ENCODE peak calls at places on chromosomes 6 and 20, in four cellular contexts. One of them, this sample, is unnamed.

GRCh38 chr20:45919951-45920794 is 8.2 kb upstream of the PLTP start:
- DNase-seq in K562: no peak
- DNase-seq in stomach: no peak
- DNase-seq in SK-N-SH: peak; percentile 65
- DNase-seq in this sample: peak; percentile 53

GRCh38 chr20:5031206-5031557 is 29.9 kb upstream of the SLC23A2 start:
- DNase-seq in K562: no peak
- DNase-seq in stomach: no peak
- DNase-seq in SK-N-SH: peak; percentile 27
- DNase-seq in this sample: no peak

GRCh38 chr6:47028835-47029360 is 13.2 kb downstream of the ADGRF1 start:
- DNase-seq in stomach: no peak
- DNase-seq in SK-N-SH: no peak
- DNase-seq in K562: no peak
- DNase-seq in this sample: no peak

GRCh38 chr6:169248521-169248971 is 5.1 kb downstream of the THBS2 start:
- DNase-seq in SK-N-SH: no peak
- DNase-seq in stomach: peak; percentile 24
- DNase-seq in K562: no peak
- DNase-seq in this sample: no peak

GRCh38 chr20:58637466-58638198 is 13.5 kb upstream of the STX16 start:
- DNase-seq in stomach: no peak
- DNase-seq in K562: no peak
- DNase-seq in SK-N-SH: no peak
- DNase-seq in this sample: no peak

GRCh38 chr6:81950877-81951276 is 198.4 kb upstream of the TENT5A start:
- DNase-seq in K562: no peak
- DNase-seq in stomach: no peak
- DNase-seq in SK-N-SH: no peak
- DNase-seq in this sample: no peak

GRCh38 chr20:17345321-17345720 is 118.5 kb downstream of the PCSK2 start:
- DNase-seq in stomach: no peak
- DNase-seq in K562: no peak
- DNase-seq in SK-N-SH: no peak
- DNase-seq in this sample: no peak

GRCh38 chr20:63394069-63394468 is 32.9 kb upstream of the CHRNA4 start:
- DNase-seq in SK-N-SH: no peak
- DNase-seq in K562: no peak
- DNase-seq in stomach: no peak
- DNase-seq in this sample: no peak

GRCh38 chr6:43887906-43888683 is 118.1 kb downstream of the VEGFA start:
- DNase-seq in SK-N-SH: no peak
- DNase-seq in K562: peak; percentile 77
- DNase-seq in stomach: peak; percentile 55
- DNase-seq in this sample: no peak

GRCh38 chr6:170147056-170147787 is 143.7 kb downstream of the DLL1 start:
- DNase-seq in stomach: no peak
- DNase-seq in SK-N-SH: no peak
- DNase-seq in K562: no peak
- DNase-seq in this sample: no peak

GRCh38 chr20:47468290-47469050 is 33.2 kb upstream of the NCOA3 start:
- DNase-seq in K562: peak; percentile 28
- DNase-seq in SK-N-SH: peak; percentile 47
- DNase-seq in stomach: peak; percentile 67
- DNase-seq in this sample: no peak

GRCh38 chr20:10798811-10799210 is 125.0 kb upstream of the JAG1 start:
- DNase-seq in stomach: no peak
- DNase-seq in SK-N-SH: no peak
- DNase-seq in K562: no peak
- DNase-seq in this sample: no peak

GRCh38 chr6:156854466-156855161 is 77.4 kb downstream of the ARID1B start:
- DNase-seq in stomach: no peak
- DNase-seq in SK-N-SH: no peak
- DNase-seq in K562: peak; percentile 46
- DNase-seq in this sample: no peak

GRCh38 chr6:125293587-125293986 is 8.2 kb downstream of the HDDC2 start:
- DNase-seq in K562: peak; percentile 61
- DNase-seq in SK-N-SH: peak; percentile 72
- DNase-seq in stomach: no peak
- DNase-seq in this sample: no peak

GRCh38 chr6:484086-484728 is 92.7 kb downstream of the IRF4 start:
- DNase-seq in stomach: no peak
- DNase-seq in K562: no peak
- DNase-seq in SK-N-SH: no peak
- DNase-seq in this sample: no peak

GRCh38 chr6:41182069-41183034 is 18.6 kb downstream of the TREML2 start:
- DNase-seq in SK-N-SH: peak; percentile 55
- DNase-seq in stomach: peak; percentile 49
- DNase-seq in K562: peak; percentile 68
- DNase-seq in this sample: no peak

GRCh38 chr6:137904822-137905617 is 38.0 kb downstream of the TNFAIP3 start:
- DNase-seq in K562: peak; percentile 78
- DNase-seq in SK-N-SH: no peak
- DNase-seq in stomach: no peak
- DNase-seq in this sample: no peak

GRCh38 chr20:33761698-33762250 is 30.0 kb downstream of the ZNF341 start:
- DNase-seq in stomach: no peak
- DNase-seq in K562: no peak
- DNase-seq in SK-N-SH: no peak
- DNase-seq in this sample: no peak

GRCh38 chr20:3276400-3277015 is 37.5 kb upstream of the SLC4A11 start:
- DNase-seq in K562: peak; percentile 58
- DNase-seq in SK-N-SH: no peak
- DNase-seq in stomach: no peak
- DNase-seq in this sample: no peak

GRCh38 chr6:132220800-132221199 is 180.5 kb downstream of the MOXD1 start:
- DNase-seq in stomach: no peak
- DNase-seq in SK-N-SH: no peak
- DNase-seq in K562: no peak
- DNase-seq in this sample: no peak

GRCh38 chr20:57055345-57055744 is 211.1 kb downstream of the BMP7 start:
- DNase-seq in SK-N-SH: no peak
- DNase-seq in K562: no peak
- DNase-seq in stomach: no peak
- DNase-seq in this sample: no peak

GRCh38 chr20:32807706-32808105 is 12.0 kb upstream of the MAPRE1 start:
- DNase-seq in stomach: no peak
- DNase-seq in K562: no peak
- DNase-seq in SK-N-SH: no peak
- DNase-seq in this sample: no peak

GRCh38 chr6:41040101-41040910 is 1.3 kb upstream of the UNC5CL start:
- DNase-seq in stomach: peak; percentile 37
- DNase-seq in SK-N-SH: no peak
- DNase-seq in K562: peak; percentile 43
- DNase-seq in this sample: no peak

GRCh38 chr6:98579089-98579488 is 255.3 kb upstream of the POU3F2 start:
- DNase-seq in stomach: no peak
- DNase-seq in K562: no peak
- DNase-seq in SK-N-SH: no peak
- DNase-seq in this sample: no peak

GRCh38 chr6:32118782-32119628 is 9.0 kb downstream of the ATF6B start:
- DNase-seq in stomach: peak; percentile 90
- DNase-seq in SK-N-SH: peak; percentile 83
- DNase-seq in K562: peak; percentile 93
- DNase-seq in this sample: peak; percentile 82

GRCh38 chr6:74319292-74319691 is 623.3 kb downstream of the CD109 start:
- DNase-seq in K562: no peak
- DNase-seq in SK-N-SH: no peak
- DNase-seq in stomach: no peak
- DNase-seq in this sample: no peak

GRCh38 chr6:84460491-84460890 is 233.0 kb upstream of the CEP162 start:
- DNase-seq in SK-N-SH: no peak
- DNase-seq in K562: no peak
- DNase-seq in stomach: no peak
- DNase-seq in this sample: no peak

GRCh38 chr20:38870733-38871559 is 55.3 kb upstream of the FAM83D start:
- DNase-seq in stomach: no peak
- DNase-seq in K562: peak; percentile 54
- DNase-seq in SK-N-SH: no peak
- DNase-seq in this sample: no peak

GRCh38 chr6:41622210-41622990 is 15.9 kb upstream of the MDFI start:
- DNase-seq in SK-N-SH: no peak
- DNase-seq in stomach: no peak
- DNase-seq in K562: no peak
- DNase-seq in this sample: no peak

DNA sequence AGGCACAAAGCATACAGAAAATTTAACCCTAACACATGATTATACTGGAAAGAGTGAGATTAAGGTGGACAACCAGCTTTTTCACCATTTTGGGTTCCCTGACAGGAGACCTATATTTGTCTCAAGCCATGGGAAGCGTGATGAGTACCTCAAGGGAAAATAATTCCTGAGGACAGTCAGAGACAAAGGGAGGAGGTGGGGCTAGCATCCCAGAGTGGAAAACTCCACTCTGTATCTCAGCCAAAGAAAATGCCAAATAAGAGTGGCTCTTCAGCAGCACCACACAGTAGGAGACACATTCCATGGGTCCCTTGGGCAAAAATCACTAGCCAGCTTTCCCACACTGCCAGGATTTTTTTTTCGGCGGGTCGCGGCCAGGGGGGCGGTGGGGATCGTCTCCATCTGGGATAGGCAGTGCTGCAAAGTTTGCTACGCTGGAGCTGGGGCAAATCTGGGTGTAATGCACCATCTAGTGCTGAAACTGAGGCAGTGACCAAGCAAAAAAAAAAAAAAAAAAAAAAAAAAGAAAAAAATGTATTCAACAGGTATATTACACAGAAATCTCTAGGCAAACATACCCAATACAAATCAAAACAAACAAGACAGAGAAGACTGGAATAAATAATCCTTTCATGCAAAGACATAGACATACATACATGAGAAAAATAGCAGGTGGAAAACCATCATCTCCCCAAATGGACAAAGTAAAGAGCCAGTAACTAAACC is 77.3 kb upstream of the SLC35F1 start:
- DNase-seq in SK-N-SH: peak; percentile 27
- DNase-seq in K562: peak; percentile 14
- DNase-seq in stomach: no peak
- DNase-seq in this sample: no peak
- TF ChIP-seq CTCF in SK-N-SH: peak; percentile 51
- TF ChIP-seq CTCF in K562: peak; percentile 39
- TF ChIP-seq CTCF in stomach: no peak
- TF ChIP-seq CTCF in this sample: no peak

GRCh38 chr20:25083141-25083772 is 1.3 kb upstream of the VSX1 start:
- DNase-seq in stomach: no peak
- DNase-seq in SK-N-SH: peak; percentile 45
- DNase-seq in K562: no peak
- DNase-seq in this sample: no peak

GRCh38 chr20:25079171-25079570 is 2.8 kb downstream of the VSX1 start:
- DNase-seq in SK-N-SH: no peak
- DNase-seq in K562: no peak
- DNase-seq in stomach: peak; percentile 3
- DNase-seq in this sample: no peak

GRCh38 chr20:25082498-25082873 is 545 bp upstream of the VSX1 start:
- DNase-seq in SK-N-SH: peak; percentile 51
- DNase-seq in K562: no peak
- DNase-seq in stomach: no peak
- DNase-seq in this sample: no peak

GRCh38 chr20:25081730-25082497 is at the start of gene VSX1:
- DNase-seq in SK-N-SH: peak; percentile 54
- DNase-seq in K562: no peak
- DNase-seq in stomach: no peak
- DNase-seq in this sample: no peak

DNA sequence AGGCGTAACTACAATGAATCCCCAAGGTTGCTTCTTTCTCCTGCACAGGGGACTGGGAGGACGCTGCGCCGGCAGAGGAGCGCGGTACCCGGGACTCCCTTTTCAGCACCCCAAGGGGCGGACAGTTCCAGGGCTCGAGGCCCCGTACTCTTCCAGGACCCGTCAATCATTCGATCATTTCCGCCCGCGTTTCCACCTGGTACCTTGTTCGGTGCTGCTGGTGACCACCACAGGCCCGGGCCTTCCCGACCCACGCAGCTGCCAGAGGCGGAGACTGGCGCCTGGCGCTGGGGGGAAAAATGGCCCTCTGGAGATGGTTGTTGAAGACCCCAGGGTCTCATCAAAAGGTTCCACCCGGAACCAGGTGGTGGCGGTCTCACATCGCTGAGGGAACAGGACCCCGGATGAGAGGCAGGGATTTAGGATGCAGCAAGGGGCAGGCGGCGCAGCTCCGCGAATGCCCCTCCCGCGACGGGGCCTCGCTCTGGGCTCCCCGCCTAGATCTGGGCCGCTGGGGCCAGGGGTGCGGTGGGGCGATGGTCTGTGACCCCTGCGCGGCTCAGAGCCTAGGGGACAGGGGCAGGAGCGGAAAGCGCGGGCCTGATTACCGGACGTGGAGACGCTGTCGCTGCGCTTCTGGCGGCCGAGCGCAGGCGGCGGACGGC is 744 bp downstream of the VSX1 start:
- DNase-seq in K562: peak; percentile 14
- DNase-seq in SK-N-SH: peak; percentile 64
- DNase-seq in stomach: peak; percentile 28
- DNase-seq in this sample: no peak
- H3K4me3 ChIP-seq in K562: no peak overlapping the region
- H3K4me3 ChIP-seq in SK-N-SH: no peak overlapping the region
- H3K4me3 ChIP-seq in stomach: no peak overlapping the region
- H3K4me3 ChIP-seq in this sample: no peak overlapping the region

DNA sequence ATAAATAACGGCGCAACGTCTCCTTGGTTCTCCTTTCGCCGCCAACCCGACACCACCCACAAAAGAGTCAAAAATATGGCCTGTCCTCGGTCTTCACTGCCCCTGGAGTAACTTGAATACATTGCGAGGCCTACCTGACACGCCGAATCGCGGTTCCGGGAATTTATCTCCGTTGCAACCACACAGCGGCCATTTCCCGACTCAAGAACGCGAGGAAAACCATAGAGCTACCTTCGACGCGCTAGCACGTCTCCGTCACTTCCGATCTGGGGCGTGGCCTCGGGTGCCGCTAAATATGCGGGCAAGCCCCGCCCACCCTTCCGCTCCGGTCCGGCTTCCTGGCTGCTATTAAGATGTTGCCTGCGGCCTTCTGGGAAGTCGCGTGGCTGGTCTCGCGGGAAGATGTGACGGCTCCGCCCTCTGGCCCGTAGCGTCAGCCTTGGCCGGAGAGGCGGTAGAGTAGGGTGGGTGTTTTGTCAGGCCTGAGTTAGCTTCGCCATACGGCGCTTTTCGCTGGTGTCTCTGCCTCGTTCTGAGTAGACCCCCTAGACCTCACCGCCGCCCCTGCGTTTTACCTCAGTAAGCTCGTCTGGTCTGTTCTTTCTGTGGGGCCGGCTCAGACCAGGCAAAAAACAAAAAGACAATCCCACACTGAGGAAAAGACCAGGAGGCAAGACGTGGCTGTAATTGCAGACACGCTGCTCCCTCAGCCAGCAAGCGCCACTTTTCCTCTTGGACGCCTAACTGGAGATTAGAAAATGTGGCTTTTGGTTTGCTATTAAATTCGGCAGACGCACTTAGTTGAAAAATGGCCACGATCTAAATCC is at the start of gene BCLAF1:
- DNase-seq in K562: peak; percentile 100
- DNase-seq in stomach: peak; percentile 100
- DNase-seq in SK-N-SH: peak; percentile 92
- DNase-seq in this sample: peak; percentile 99
- TF ChIP-seq EP300 in K562: peak; percentile 37
- TF ChIP-seq EP300 in stomach: peak; percentile 29
- TF ChIP-seq EP300 in SK-N-SH: no peak
- TF ChIP-seq EP300 in this sample: peak; percentile 100

GRCh38 chr20:23235173-23236027 is 115.2 kb upstream of the NXT1 start:
- DNase-seq in stomach: peak; percentile 66
- DNase-seq in SK-N-SH: peak; percentile 44
- DNase-seq in K562: peak; percentile 75
- DNase-seq in this sample: peak; percentile 57
- TF ChIP-seq CTCF in stomach: peak; percentile 57
- TF ChIP-seq CTCF in SK-N-SH: peak; percentile 68
- TF ChIP-seq CTCF in K562: peak; percentile 77
- TF ChIP-seq CTCF in this sample: peak; percentile 77

This sample was measured in tibial nerve.